ENCODE peak calls at places on chromosomes 13 and 19, in seven cellular contexts. W is body of pancreas; B is heart right ventricle; N is effector memory CD4-positive, alpha-beta T cell; F is psoas muscle; K is pancreas; G is transverse colon. X is an unnamed sample.

GRCh38 chr13:33466262-33466661 is 180.7 kb upstream of the STARD13 start:
- DNase-seq in W (no peak), B (no peak), N (no peak), F (no peak), K (no peak), G (no peak), X (no peak)

GRCh38 chr13:107881362-107881761 is 334.0 kb downstream of the LIG4 start:
- DNase-seq in W (no peak), B (no peak), N (no peak), F (no peak), K (no peak), G (no peak), X (no peak)

GRCh38 chr19:49151339-49152217 is 3.6 kb downstream of the HRC start:
- DNase-seq in W (peak; percentile 95), B (peak; percentile 70), N (no peak), F (peak; percentile 93), K (peak; percentile 89), G (peak; percentile 98), X (no peak)

GRCh38 chr13:114081761-114082681 is 50.4 kb downstream of the RASA3 start:
- DNase-seq in W (peak; percentile 96), B (no peak), N (no peak), F (peak; percentile 41), K (peak; percentile 95), G (no peak), X (no peak)

GRCh38 chr13:37386276-37386675 is 212.3 kb downstream of the POSTN start:
- DNase-seq in W (no peak), B (no peak), N (no peak), F (no peak), K (no peak), G (no peak), X (no peak)

GRCh38 chr19:38862321-38863059 is 12.7 kb upstream of the HNRNPL start:
- DNase-seq in W (peak; percentile 55), B (no peak), N (no peak), F (peak; percentile 77), K (peak; percentile 64), G (peak; percentile 59), X (no peak)

GRCh38 chr13:26011996-26012688 is 39.7 kb downstream of the SHISA2 start:
- DNase-seq in W (no peak), B (peak; percentile 19), N (peak; percentile 49), F (no peak), K (no peak), G (no peak), X (no peak)

GRCh38 chr13:34025746-34026145 is 207.8 kb downstream of the RFC3 start:
- DNase-seq in W (no peak), B (no peak), N (no peak), F (no peak), K (no peak), G (no peak), X (no peak)

GRCh38 chr13:102190930-102191329 is 210.9 kb downstream of the FGF14 start:
- DNase-seq in W (no peak), B (no peak), N (no peak), F (no peak), K (no peak), G (no peak), X (no peak)

GRCh38 chr13:109454167-109454917 is 332.0 kb downstream of the IRS2 start:
- DNase-seq in W (no peak), B (no peak), N (no peak), F (no peak), K (no peak), G (no peak), X (no peak)

GRCh38 chr19:9877775-9878510 is 42.8 kb downstream of the PIN1 start:
- DNase-seq in W (no peak), B (no peak), N (no peak), F (no peak), K (no peak), G (no peak), X (no peak)

GRCh38 chr19:993831-994393 is 6.3 kb upstream of the GRIN3B start:
- DNase-seq in W (no peak), B (no peak), N (no peak), F (no peak), K (no peak), G (no peak), X (no peak)

GRCh38 chr19:289651-290538 is 1.3 kb downstream of the PLPP2 start:
- DNase-seq in W (peak; percentile 59), B (no peak), N (no peak), F (peak; percentile 36), K (peak; percentile 59), G (peak; percentile 84), X (no peak)

GRCh38 chr13:21675095-21676007 is 4.5 kb downstream of the FGF9 start:
- DNase-seq in W (peak; percentile 56), B (peak; percentile 47), N (peak; percentile 7), F (peak; percentile 57), K (peak; percentile 60), G (peak; percentile 54), X (no peak)

GRCh38 chr19:3670796-3671679 is 29.2 kb downstream of the PIP5K1C start:
- DNase-seq in W (peak; percentile 33), B (peak; percentile 84), N (no peak), F (peak; percentile 85), K (no peak), G (peak; percentile 68), X (peak; percentile 65)

GRCh38 chr19:33024398-33024797 is 40.3 kb downstream of the RHPN2 start:
- DNase-seq in W (no peak), B (no peak), N (no peak), F (no peak), K (no peak), G (no peak), X (no peak)

GRCh38 chr19:54160182-54160811 is 776 bp upstream of the LENG1 start:
- DNase-seq in W (no peak), B (no peak), N (no peak), F (no peak), K (no peak), G (no peak), X (no peak)

DNA sequence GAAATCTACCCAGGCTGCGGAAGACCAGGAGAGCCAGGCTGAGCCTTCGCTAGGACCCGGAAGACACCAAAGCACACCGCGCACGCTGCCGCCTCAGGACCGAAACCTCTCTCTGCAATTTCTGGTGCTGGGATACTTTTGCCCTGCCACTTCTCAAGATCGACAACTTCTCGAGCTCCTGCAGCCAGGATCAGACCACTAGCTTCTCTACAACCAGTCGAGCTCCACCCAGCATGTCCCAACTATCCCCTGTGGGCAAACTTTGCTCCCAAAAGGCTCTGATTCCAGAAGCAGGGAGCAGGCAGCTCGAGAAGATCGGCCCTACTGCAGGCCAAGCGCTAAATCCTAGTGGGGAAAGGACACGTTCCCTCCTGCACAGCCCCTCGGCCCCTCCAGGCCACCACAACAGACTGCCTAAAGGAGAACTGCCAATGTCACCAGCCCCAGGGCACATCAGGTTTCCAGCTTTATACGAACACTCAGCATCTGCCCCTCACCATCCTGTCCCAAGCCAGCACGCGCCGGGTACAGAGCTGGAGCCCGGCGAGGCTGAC is 981 bp downstream of the AKAP8 start:
- DNase-seq in W (peak; percentile 56), B (no peak), N (peak; percentile 12), F (peak; percentile 71), K (no peak), G (peak; percentile 64), X (peak; percentile 57)
- H3K36me3 ChIP-seq in W (no peaks in the 10 kb centered on the region), B (peaks cover 5% of the 10 kb centered on the region), N (peaks cover 16% of the 10 kb centered on the region), F (peaks cover 32% of the 10 kb centered on the region), K (no peaks in the 10 kb centered on the region), G (no peaks in the 10 kb centered on the region), X (peaks cover 12% of the 10 kb centered on the region)

GRCh38 chr13:23235994-23236393 is 55.2 kb downstream of the SGCG start:
- DNase-seq in W (no peak), B (no peak), N (no peak), F (no peak), K (no peak), G (no peak), X (no peak)
- H3K4me3 ChIP-seq in W (no peak overlapping the region), B (no peak overlapping the region), N (no peak overlapping the region), F (no peak overlapping the region), K (no peak overlapping the region), G (no peak overlapping the region), X (no peak overlapping the region)

GRCh38 chr19:41324231-41324702 is 14.3 kb downstream of the CCDC97 start:
- DNase-seq in W (no peak), B (no peak), N (no peak), F (peak; percentile 41), K (no peak), G (no peak), X (no peak)
- H3K36me3 ChIP-seq in W (peaks cover 2% of the 10 kb centered on the region), B (peaks cover 30% of the 10 kb centered on the region), N (peaks cover 25% of the 10 kb centered on the region), F (peaks cover 31% of the 10 kb centered on the region), K (no peaks in the 10 kb centered on the region), G (peaks cover 6% of the 10 kb centered on the region), X (peaks cover 25% of the 10 kb centered on the region)

GRCh38 chr13:27927444-27928352 is 7.9 kb downstream of the PDX1 start:
- DNase-seq in W (no peak), B (no peak), N (no peak), F (no peak), K (no peak), G (no peak), X (no peak)
- H3K4me3 ChIP-seq in W (no peak overlapping the region), B (no peak overlapping the region), N (no peak overlapping the region), F (no peak overlapping the region), K (peak overlapping the region; percentile 22), G (no peak overlapping the region), X (no peak overlapping the region)

GRCh38 chr19:55660404-55660803 is 5.6 kb downstream of the U2AF2 start:
- DNase-seq in W (no peak), B (no peak), N (no peak), F (peak; percentile 28), K (no peak), G (no peak), X (no peak)

GRCh38 chr19:55659822-55660221 is 5.0 kb downstream of the U2AF2 start:
- DNase-seq in W (no peak), B (no peak), N (no peak), F (peak; percentile 43), K (no peak), G (no peak), X (no peak)

GRCh38 chr19:55657004-55657747 is 2.3 kb downstream of the U2AF2 start:
- DNase-seq in W (no peak), B (no peak), N (no peak), F (no peak), K (peak; percentile 26), G (no peak), X (no peak)

GRCh38 chr19:55660991-55661390 is 6.2 kb downstream of the U2AF2 start:
- DNase-seq in W (no peak), B (no peak), N (no peak), F (peak; percentile 44), K (no peak), G (no peak), X (no peak)

GRCh38 chr19:55658846-55659459 is 4.1 kb downstream of the U2AF2 start:
- DNase-seq in W (no peak), B (no peak), N (no peak), F (peak; percentile 39), K (no peak), G (no peak), X (no peak)
- H3K36me3 ChIP-seq in W (peaks cover 30% of the 10 kb centered on the region), B (peaks cover 45% of the 10 kb centered on the region), N (peaks cover 55% of the 10 kb centered on the region), F (peaks cover 45% of the 10 kb centered on the region), K (peaks cover 5% of the 10 kb centered on the region), G (peaks cover 38% of the 10 kb centered on the region), X (peaks cover 41% of the 10 kb centered on the region)

GRCh38 chr13:49113526-49114286 is 106.4 kb upstream of the MLNR start:
- DNase-seq in W (no peak), B (no peak), N (no peak), F (no peak), K (no peak), G (no peak), X (no peak)
- H3K4me3 ChIP-seq in W (no peak overlapping the region), B (no peak overlapping the region), N (no peak overlapping the region), F (no peak overlapping the region), K (no peak overlapping the region), G (no peak overlapping the region), X (no peak overlapping the region)

GRCh38 chr19:40808497-40808896 is 9.5 kb downstream of the EGLN2 start:
- DNase-seq in W (no peak), B (no peak), N (no peak), F (no peak), K (no peak), G (no peak), X (no peak)
- H3K36me3 ChIP-seq in W (no peaks in the 10 kb centered on the region), B (peaks cover 40% of the 10 kb centered on the region), N (peaks cover 22% of the 10 kb centered on the region), F (peaks cover 39% of the 10 kb centered on the region), K (no peaks in the 10 kb centered on the region), G (no peaks in the 10 kb centered on the region), X (peaks cover 30% of the 10 kb centered on the region)

GRCh38 chr13:100139822-100140221 is 50.9 kb downstream of the PCCA start:
- DNase-seq in W (no peak), B (no peak), N (no peak), F (no peak), K (no peak), G (no peak), X (no peak)
- H3K4me3 ChIP-seq in W (no peak overlapping the region), B (no peak overlapping the region), N (no peak overlapping the region), F (no peak overlapping the region), K (no peak overlapping the region), G (no peak overlapping the region), X (no peak overlapping the region)

X was measured in GM06990.